ENCODE peak calls at places on chromosomes 1 and 21, in six cellular contexts. F is BE2C, N is A549, K is mammary epithelial cell, Y is Caco-2, R is tibial artery. I is an unnamed sample. For H3K4me1, the result is how much of the 10 kb centered on the place peaks cover.

GRCh38 chr21:44449473-44450363 is 5.6 kb upstream of the LRRC3 start:
- DNase-seq in F (peak), N (no peak), K (no peak), Y (no peak), R (peak), I (no peak)

GRCh38 chr1:162305969-162306368 is 70.7 kb downstream of the SPATA46 start:
- DNase-seq in F (no peak), N (peak), K (peak), Y (no peak), R (no peak), I (no peak)

GRCh38 chr1:39925727-39926342 is 24.1 kb upstream of the MYCL start:
- DNase-seq in F (no peak), N (no peak), K (no peak), Y (no peak), R (no peak), I (no peak)

GRCh38 chr1:38029725-38030511 is 16.7 kb downstream of the POU3F1 start:
- DNase-seq in F (peak), N (no peak), K (peak), Y (no peak), R (no peak), I (peak)

GRCh38 chr1:204366759-204367158 is 7.0 kb upstream of the PLEKHA6 start:
- DNase-seq in F (peak), N (peak), K (no peak), Y (peak), R (no peak), I (peak)

GRCh38 chr1:77044133-77044849 is 174.9 kb downstream of the PIGK start:
- DNase-seq in F (no peak), N (no peak), K (peak), Y (no peak), R (no peak), I (no peak)

GRCh38 chr1:21587602-21587953 is 78.4 kb downstream of the ALPL start:
- DNase-seq in F (no peak), N (no peak), K (no peak), Y (no peak), R (no peak), I (no peak)

GRCh38 chr1:204545881-204546280 is 29.7 kb downstream of the MDM4 start:
- DNase-seq in F (no peak), N (no peak), K (no peak), Y (no peak), R (no peak), I (no peak)

GRCh38 chr1:77961392-77961791 is 17.5 kb downstream of the FUBP1 start:
- DNase-seq in F (no peak), N (no peak), K (no peak), Y (no peak), R (no peak), I (no peak)

DNA sequence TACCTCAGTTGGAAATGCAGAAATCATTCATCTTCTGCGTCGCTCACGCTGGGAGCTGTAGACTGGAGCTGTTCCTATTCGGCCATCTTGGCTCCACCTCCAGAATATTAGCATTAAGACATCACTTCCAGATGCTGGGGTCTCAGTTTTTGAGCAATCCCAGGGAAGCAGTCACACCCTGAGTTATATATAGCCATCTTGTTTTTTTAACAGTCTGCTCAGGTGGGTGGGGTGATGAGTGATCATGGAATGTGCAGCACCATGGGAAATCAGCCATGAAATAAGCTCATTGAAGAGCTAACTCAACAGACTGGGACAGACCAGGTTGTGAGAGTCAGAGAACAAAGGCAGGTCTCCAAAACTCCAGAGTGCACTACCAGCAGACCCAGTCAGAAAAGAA is 27.0 kb upstream of the HMGB4 start:
- DNase-seq in F (no peak), N (no peak), K (no peak), Y (no peak), R (no peak), I (no peak)
- H3K4me1 ChIP-seq in F (under half), N (under half), K (under half), Y (under half), R (under half), I (under half)

DNA sequence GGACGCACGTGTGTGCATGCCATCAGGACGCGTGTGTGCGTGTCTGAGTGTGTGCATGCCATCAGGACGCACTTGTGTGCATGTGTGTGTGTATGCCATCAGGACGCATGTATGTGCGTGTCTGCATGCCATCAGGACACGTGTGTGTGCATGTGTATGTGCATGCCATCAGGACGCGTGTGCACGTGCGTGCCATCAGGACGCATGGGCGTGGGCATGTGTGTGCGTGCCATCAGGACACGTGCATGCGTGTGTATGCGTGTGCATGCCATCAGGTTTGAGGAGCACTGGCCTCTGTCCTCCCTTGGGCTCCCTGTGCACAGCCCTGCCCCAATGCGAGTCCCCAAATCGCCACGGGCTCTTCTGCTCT is 12.6 kb upstream of the C1QTNF12 start:
- DNase-seq in F (no peak), N (no peak), K (no peak), Y (no peak), R (no peak), I (no peak)
- H3K4me1 ChIP-seq in F (under half), N (under half), K (under half), Y (under half), R (under half), I (under half)

DNA sequence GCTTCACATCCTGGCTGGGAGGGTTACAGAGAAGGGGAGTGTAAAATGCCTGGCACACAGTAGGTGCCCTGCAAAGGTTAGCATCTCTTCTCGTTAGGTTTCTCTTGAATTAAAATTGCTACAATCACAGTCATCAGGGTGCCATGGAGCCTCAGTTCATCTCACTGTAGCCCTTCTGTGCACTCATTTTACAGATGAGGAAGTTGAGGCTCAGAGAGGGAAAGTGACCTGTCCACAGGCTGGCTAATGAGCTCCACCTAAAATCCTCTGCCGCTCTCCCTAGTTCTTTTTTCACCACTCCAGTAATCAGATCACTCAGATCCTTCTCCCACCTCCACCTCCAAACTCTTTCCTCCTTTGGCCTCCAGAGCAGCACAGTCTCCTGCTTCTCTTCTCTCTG is 13.5 kb upstream of the AHDC1 start:
- DNase-seq in F (no peak), N (no peak), K (no peak), Y (no peak), R (no peak), I (no peak)
- H3K4me1 ChIP-seq in F (under half), N (under half), K (under half), Y (under half), R (under half), I (under half)

GRCh38 chr1:53381790-53382401 is 54.0 kb upstream of the LRP8 start:
- DNase-seq in F (no peak), N (peak), K (peak), Y (no peak), R (no peak), I (no peak)
- H3K4me1 ChIP-seq in F (under half), N (under half), K (under half), Y (under half), R (under half), I (under half)

GRCh38 chr1:101121515-101121914 is 95.9 kb upstream of the DPH5 start:
- DNase-seq in F (no peak), N (no peak), K (no peak), Y (no peak), R (no peak), I (no peak)

GRCh38 chr1:101120868-101121267 is 95.3 kb upstream of the DPH5 start:
- DNase-seq in F (no peak), N (no peak), K (no peak), Y (no peak), R (no peak), I (no peak)

GRCh38 chr1:101121975-101122374 is 96.4 kb upstream of the DPH5 start:
- DNase-seq in F (no peak), N (no peak), K (no peak), Y (no peak), R (no peak), I (no peak)

GRCh38 chr1:101124405-101124804 is 98.8 kb upstream of the DPH5 start:
- DNase-seq in F (no peak), N (no peak), K (peak), Y (no peak), R (no peak), I (no peak)

DNA sequence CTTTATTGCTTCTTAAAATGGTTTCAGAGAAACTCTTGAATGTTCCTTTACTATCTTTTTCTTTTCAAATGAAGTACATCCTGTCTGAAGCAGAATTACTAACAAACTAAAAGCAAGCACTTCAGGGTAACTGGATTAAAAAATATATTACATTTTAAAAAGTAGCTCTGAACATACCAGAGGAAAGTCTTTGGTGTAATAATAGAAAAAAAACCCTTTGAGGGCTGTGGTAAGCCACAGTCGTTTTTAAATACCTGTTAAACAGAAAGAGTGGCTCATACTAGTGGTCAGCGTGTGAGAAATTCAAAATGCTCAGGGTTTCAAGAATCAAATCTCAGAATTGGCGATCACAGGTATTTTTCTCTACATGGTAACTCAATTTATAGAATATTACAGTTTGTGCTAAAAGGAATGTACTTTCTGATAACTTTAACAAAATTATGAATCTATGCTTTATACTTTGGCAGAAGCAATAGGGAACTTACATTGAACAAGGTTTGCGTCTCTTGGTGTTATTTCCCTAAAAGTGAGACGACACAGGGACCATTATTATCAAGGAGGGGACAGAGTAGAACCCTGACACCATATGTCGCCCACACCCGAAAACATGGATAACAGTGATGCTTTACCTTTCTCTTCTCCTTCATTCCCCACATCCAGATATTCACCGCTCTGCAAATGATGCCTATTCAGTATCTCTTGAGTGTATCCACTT is 97.0 kb upstream of the DPH5 start:
- DNase-seq in F (no peak), N (no peak), K (peak), Y (no peak), R (no peak), I (no peak)
- H3K4me1 ChIP-seq in F (under half), N (under half), K (under half), Y (under half), R (under half), I (under half)

DNA sequence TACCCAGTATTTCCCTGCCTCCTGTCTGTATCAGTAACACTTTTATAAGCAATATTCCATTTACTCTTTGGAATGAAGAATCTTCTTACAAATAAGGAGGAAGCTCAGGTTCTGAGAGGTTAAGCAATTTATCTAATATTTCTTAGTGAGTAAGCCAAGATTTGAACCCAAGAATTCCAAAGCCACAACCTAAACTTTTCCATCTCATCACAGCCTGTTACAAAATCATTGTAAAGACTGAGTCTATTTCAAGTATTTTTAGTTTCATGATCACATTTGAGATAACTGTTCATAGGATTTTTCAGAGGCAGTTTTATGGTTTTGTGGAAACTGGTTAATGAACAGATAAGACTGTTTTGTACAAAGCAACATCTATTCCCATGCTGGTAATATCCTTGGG is 29.8 kb upstream of the HHAT start:
- DNase-seq in F (no peak), N (no peak), K (no peak), Y (no peak), R (no peak), I (no peak)
- H3K4me1 ChIP-seq in F (under half), N (under half), K (under half), Y (under half), R (under half), I (under half)

GRCh38 chr1:23238565-23238964 is 21.3 kb upstream of the HTR1D start:
- DNase-seq in F (no peak), N (no peak), K (no peak), Y (no peak), R (no peak), I (no peak)

GRCh38 chr1:23242414-23242813 is 25.1 kb upstream of the HTR1D start:
- DNase-seq in F (no peak), N (no peak), K (no peak), Y (no peak), R (no peak), I (no peak)

GRCh38 chr1:23239638-23240295 is 22.5 kb upstream of the HTR1D start:
- DNase-seq in F (no peak), N (no peak), K (no peak), Y (no peak), R (no peak), I (no peak)

DNA sequence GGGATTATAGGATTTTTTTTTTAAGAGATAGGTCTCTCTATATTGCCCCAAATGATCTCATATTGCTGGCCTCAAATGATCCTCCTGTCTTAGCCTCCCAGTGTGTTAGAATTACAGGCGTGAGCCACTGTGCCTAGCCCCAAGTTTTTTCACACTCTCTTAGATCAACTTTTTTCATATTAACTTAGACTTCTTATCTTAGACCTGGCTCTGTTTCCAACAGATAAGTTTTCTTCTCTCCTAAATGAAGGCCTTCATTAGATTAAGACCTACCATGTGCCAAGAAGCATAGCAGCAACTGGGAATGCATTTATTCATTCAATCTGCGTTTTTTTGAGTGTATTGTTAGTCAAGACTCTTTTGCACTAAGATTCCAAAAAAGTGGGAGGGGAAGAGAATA is 20.2 kb upstream of the HTR1D start:
- DNase-seq in F (no peak), N (no peak), K (no peak), Y (no peak), R (no peak), I (no peak)
- H3K4me1 ChIP-seq in F (under half), N (under half), K (under half), Y (under half), R (under half), I (under half)

DNA sequence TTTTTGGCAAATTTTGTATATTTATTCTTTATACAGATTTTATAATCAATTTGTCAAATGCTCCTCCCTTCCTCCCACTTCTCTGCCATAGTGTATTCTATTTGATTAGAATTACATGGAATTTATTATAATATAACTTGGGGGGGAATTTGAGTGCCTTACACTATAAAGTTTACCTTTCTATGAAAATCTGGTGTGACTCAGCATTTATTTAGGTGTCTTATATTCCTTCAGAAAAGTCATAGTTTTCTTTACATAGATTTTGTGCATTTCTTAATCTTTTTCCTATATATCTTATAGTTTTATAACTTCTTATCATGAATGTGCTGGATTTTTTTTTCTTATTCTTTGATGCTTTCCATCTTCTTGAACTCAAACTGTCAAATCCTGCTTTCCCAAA is 21.3 kb downstream of the FASLG start:
- DNase-seq in F (no peak), N (no peak), K (no peak), Y (no peak), R (no peak), I (no peak)
- H3K4me1 ChIP-seq in F (under half), N (under half), K (under half), Y (under half), R (under half), I (under half)

I was measured in mesendoderm.